ENCODE peak calls at places on chromosomes 4 and X, in five cellular contexts. One of them, this sample, is unnamed.
A peak's percentile ranks its signal among the peaks of the same experiment; 100 is the strongest.

GRCh38 chrX:134547047-134547679 is 87.2 kb downstream of the HPRT1 start:
- DNase-seq in NCI-H1105 treated with DMSO at 0.1 percent for 48 hours: no peak
- DNase-seq in HuH-7: no peak
- DNase-seq in prostate gland: no peak
- DNase-seq in fibroblast of the conjunctiva: no peak
- DNase-seq in this sample: no peak

GRCh38 chrX:68710870-68711576 is 63.6 kb downstream of the STARD8 start:
- DNase-seq in NCI-H1105 treated with DMSO at 0.1 percent for 48 hours: no peak
- DNase-seq in HuH-7: peak; percentile 69
- DNase-seq in prostate gland: peak; percentile 8
- DNase-seq in fibroblast of the conjunctiva: no peak
- DNase-seq in this sample: no peak

GRCh38 chr4:155539746-155540145 is 126.9 kb upstream of the GUCY1A1 start:
- DNase-seq in NCI-H1105 treated with DMSO at 0.1 percent for 48 hours: no peak
- DNase-seq in HuH-7: no peak
- DNase-seq in prostate gland: no peak
- DNase-seq in fibroblast of the conjunctiva: no peak
- DNase-seq in this sample: no peak

GRCh38 chrX:53285591-53285990 is 4.2 kb upstream of the IQSEC2 start:
- DNase-seq in NCI-H1105 treated with DMSO at 0.1 percent for 48 hours: no peak
- DNase-seq in HuH-7: no peak
- DNase-seq in prostate gland: no peak
- DNase-seq in fibroblast of the conjunctiva: no peak
- DNase-seq in this sample: no peak

GRCh38 chr4:2337131-2337723 is 75.3 kb upstream of the MXD4 start:
- DNase-seq in NCI-H1105 treated with DMSO at 0.1 percent for 48 hours: no peak
- DNase-seq in HuH-7: no peak
- DNase-seq in prostate gland: no peak
- DNase-seq in fibroblast of the conjunctiva: no peak
- DNase-seq in this sample: no peak

GRCh38 chr4:16024009-16024408 is 59.8 kb downstream of the PROM1 start:
- DNase-seq in NCI-H1105 treated with DMSO at 0.1 percent for 48 hours: no peak
- DNase-seq in HuH-7: no peak
- DNase-seq in prostate gland: no peak
- DNase-seq in fibroblast of the conjunctiva: no peak
- DNase-seq in this sample: no peak

GRCh38 chr4:158656439-158656838 is 15.2 kb downstream of the C4orf46 start:
- DNase-seq in NCI-H1105 treated with DMSO at 0.1 percent for 48 hours: no peak
- DNase-seq in HuH-7: no peak
- DNase-seq in prostate gland: no peak
- DNase-seq in fibroblast of the conjunctiva: no peak
- DNase-seq in this sample: no peak

GRCh38 chrX:1403228-1403627 is 11.3 kb upstream of the SLC25A6 start:
- DNase-seq in NCI-H1105 treated with DMSO at 0.1 percent for 48 hours: no peak
- DNase-seq in HuH-7: no peak
- DNase-seq in prostate gland: no peak
- DNase-seq in fibroblast of the conjunctiva: no peak
- DNase-seq in this sample: no peak

GRCh38 chr4:109256847-109257246 is 45.6 kb downstream of the COL25A1 start:
- DNase-seq in NCI-H1105 treated with DMSO at 0.1 percent for 48 hours: no peak
- DNase-seq in HuH-7: no peak
- DNase-seq in prostate gland: no peak
- DNase-seq in fibroblast of the conjunctiva: no peak
- DNase-seq in this sample: no peak

GRCh38 chrX:107574054-107574683 is 54.1 kb upstream of the PRPS1 start:
- DNase-seq in NCI-H1105 treated with DMSO at 0.1 percent for 48 hours: no peak
- DNase-seq in HuH-7: peak; percentile 19
- DNase-seq in prostate gland: no peak
- DNase-seq in fibroblast of the conjunctiva: peak; percentile 18
- DNase-seq in this sample: no peak

GRCh38 chr4:89469930-89470375 is 162.4 kb upstream of the GPRIN3 start:
- DNase-seq in NCI-H1105 treated with DMSO at 0.1 percent for 48 hours: no peak
- DNase-seq in HuH-7: no peak
- DNase-seq in prostate gland: peak; percentile 19
- DNase-seq in fibroblast of the conjunctiva: peak; percentile 66
- DNase-seq in this sample: no peak

GRCh38 chr4:159541143-159541542 is 438.3 kb downstream of the RAPGEF2 start:
- DNase-seq in NCI-H1105 treated with DMSO at 0.1 percent for 48 hours: no peak
- DNase-seq in HuH-7: no peak
- DNase-seq in prostate gland: no peak
- DNase-seq in fibroblast of the conjunctiva: no peak
- DNase-seq in this sample: no peak

GRCh38 chr4:123832173-123833026 is 435.8 kb downstream of the SPRY1 start:
- DNase-seq in NCI-H1105 treated with DMSO at 0.1 percent for 48 hours: no peak
- DNase-seq in HuH-7: no peak
- DNase-seq in prostate gland: no peak
- DNase-seq in fibroblast of the conjunctiva: peak; percentile 99
- DNase-seq in this sample: no peak

GRCh38 chr4:152974732-152975614 is 38.9 kb downstream of the FHDC1 start:
- DNase-seq in NCI-H1105 treated with DMSO at 0.1 percent for 48 hours: no peak
- DNase-seq in HuH-7: no peak
- DNase-seq in prostate gland: no peak
- DNase-seq in fibroblast of the conjunctiva: no peak
- DNase-seq in this sample: no peak

GRCh38 chr4:3364199-3364598 is 71.4 kb downstream of the RGS12 start:
- DNase-seq in NCI-H1105 treated with DMSO at 0.1 percent for 48 hours: no peak
- DNase-seq in HuH-7: no peak
- DNase-seq in prostate gland: no peak
- DNase-seq in fibroblast of the conjunctiva: no peak
- DNase-seq in this sample: no peak

GRCh38 chr4:7868892-7869471 is 70.7 kb downstream of the AFAP1 start:
- DNase-seq in NCI-H1105 treated with DMSO at 0.1 percent for 48 hours: no peak
- DNase-seq in HuH-7: no peak
- DNase-seq in prostate gland: no peak
- DNase-seq in fibroblast of the conjunctiva: no peak
- DNase-seq in this sample: no peak

GRCh38 chr4:105283501-105283900 is 136.8 kb downstream of the TET2 start:
- DNase-seq in NCI-H1105 treated with DMSO at 0.1 percent for 48 hours: no peak
- DNase-seq in HuH-7: no peak
- DNase-seq in prostate gland: no peak
- DNase-seq in fibroblast of the conjunctiva: no peak
- DNase-seq in this sample: no peak

GRCh38 chr4:46390353-46391058 is 578 bp upstream of the GABRA2 start:
- DNase-seq in NCI-H1105 treated with DMSO at 0.1 percent for 48 hours: no peak
- DNase-seq in HuH-7: peak; percentile 40
- DNase-seq in prostate gland: no peak
- DNase-seq in fibroblast of the conjunctiva: no peak
- DNase-seq in this sample: no peak

GRCh38 chr4:15318621-15319348 is 109.0 kb upstream of the C1QTNF7 start:
- DNase-seq in NCI-H1105 treated with DMSO at 0.1 percent for 48 hours: no peak
- DNase-seq in HuH-7: no peak
- DNase-seq in prostate gland: no peak
- DNase-seq in fibroblast of the conjunctiva: no peak
- DNase-seq in this sample: no peak

GRCh38 chrX:17860179-17860780 is 818 bp downstream of the RAI2 start:
- DNase-seq in NCI-H1105 treated with DMSO at 0.1 percent for 48 hours: peak; percentile 33
- DNase-seq in HuH-7: no peak
- DNase-seq in prostate gland: peak; percentile 4
- DNase-seq in fibroblast of the conjunctiva: no peak
- DNase-seq in this sample: no peak